ENCODE peak calls at places on chromosomes 3 and 15, in four cellular contexts. D is esophagus muscularis mucosa, C is progenitor cell of endocrine pancreas, R is Calu3. V is an unnamed sample.

GRCh38 chr3:50436063-50436674 is 67.3 kb downstream of the CACNA2D2 start:
- DNase-seq in D (no peak), C (peak; percentile 80), R (peak; percentile 70), V (peak; percentile 94)

GRCh38 chr3:44323341-44323955 is 15.1 kb upstream of the TCAIM start:
- DNase-seq in D (no peak), C (peak; percentile 44), R (peak; percentile 73), V (no peak)

GRCh38 chr15:84081391-84082168 is 154.0 kb upstream of the GOLGA6L4 start:
- DNase-seq in D (no peak), C (no peak), R (no peak), V (no peak)

GRCh38 chr3:185825639-185826481 is 1.0 kb upstream of the IGF2BP2 start:
- DNase-seq in D (no peak), C (peak; percentile 47), R (peak; percentile 83), V (peak; percentile 31)

GRCh38 chr15:75902129-75902557 is 1.5 kb upstream of the FBXO22 start:
- DNase-seq in D (no peak), C (no peak), R (no peak), V (no peak)

GRCh38 chr3:27544372-27544865 is 60.2 kb upstream of the SLC4A7 start:
- DNase-seq in D (no peak), C (no peak), R (no peak), V (no peak)

GRCh38 chr3:31356941-31357340 is 175.8 kb upstream of the STT3B start:
- DNase-seq in D (no peak), C (no peak), R (no peak), V (no peak)

GRCh38 chr15:44438402-44438801 is 11.0 kb downstream of the CTDSPL2 start:
- DNase-seq in D (no peak), C (no peak), R (no peak), V (no peak)

GRCh38 chr3:66479532-66479947 is 21.3 kb downstream of the LRIG1 start:
- DNase-seq in D (no peak), C (no peak), R (no peak), V (no peak)

GRCh38 chr3:126538316-126538715 is 14.4 kb downstream of the CHST13 start:
- DNase-seq in D (no peak), C (no peak), R (no peak), V (no peak)

GRCh38 chr3:54507876-54508460 is 385.6 kb downstream of the CACNA2D3 start:
- DNase-seq in D (peak; percentile 72), C (no peak), R (no peak), V (no peak)

DNA sequence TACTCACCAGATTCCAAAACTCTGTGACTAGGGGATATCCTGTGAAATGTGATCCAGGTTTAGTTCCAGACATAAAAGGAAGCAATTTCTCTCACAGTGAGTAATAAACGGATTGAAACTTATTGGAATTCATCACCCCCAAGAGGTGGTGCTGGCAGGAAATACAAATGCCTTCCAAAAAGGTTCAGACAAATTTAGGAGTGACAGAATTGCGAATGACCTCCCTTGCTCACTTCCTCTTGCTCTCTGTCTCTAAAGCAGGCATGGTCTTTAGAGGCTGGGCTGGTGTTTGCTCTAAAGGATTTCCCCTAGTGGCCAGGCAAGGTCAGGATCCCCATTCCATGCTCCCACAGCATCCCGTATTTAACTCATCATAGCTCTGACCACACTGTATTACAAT is 449.4 kb upstream of the PPP2R3A start:
- DNase-seq in D (peak; percentile 84), C (no peak), R (no peak), V (no peak)
- TF ChIP-seq CTCF in D (no peak), C (peak; percentile 53), R (no peak), V (peak; percentile 4)

DNA sequence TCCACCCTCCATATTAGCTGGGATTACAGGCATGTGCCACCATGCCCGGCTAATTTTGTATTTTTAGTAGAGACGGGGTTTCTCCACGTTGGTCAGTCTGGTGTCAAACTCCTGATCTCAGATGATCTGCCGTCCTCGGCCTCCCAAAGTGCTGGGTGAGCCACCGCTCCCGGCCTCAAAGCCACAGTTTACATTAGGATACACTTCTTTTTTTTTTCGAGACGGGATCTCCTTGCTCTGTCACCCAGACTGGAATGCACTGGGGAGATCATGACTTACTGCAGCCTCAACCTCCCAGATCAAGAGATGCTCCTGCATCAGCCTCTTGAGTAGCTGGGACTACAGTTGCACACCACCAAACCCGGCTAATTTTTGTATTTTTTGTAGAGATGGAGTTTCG is 2.5 kb upstream of the NR1D2 start:
- DNase-seq in D (no peak), C (no peak), R (no peak), V (no peak)
- TF ChIP-seq CTCF in D (no peak), C (no peak), R (no peak), V (no peak)

GRCh38 chr15:39974656-39975230 is 40.8 kb downstream of the EIF2AK4 start:
- DNase-seq in D (no peak), C (no peak), R (no peak), V (no peak)

GRCh38 chr15:39979606-39980005 is 45.7 kb downstream of the EIF2AK4 start:
- DNase-seq in D (no peak), C (no peak), R (no peak), V (no peak)

DNA sequence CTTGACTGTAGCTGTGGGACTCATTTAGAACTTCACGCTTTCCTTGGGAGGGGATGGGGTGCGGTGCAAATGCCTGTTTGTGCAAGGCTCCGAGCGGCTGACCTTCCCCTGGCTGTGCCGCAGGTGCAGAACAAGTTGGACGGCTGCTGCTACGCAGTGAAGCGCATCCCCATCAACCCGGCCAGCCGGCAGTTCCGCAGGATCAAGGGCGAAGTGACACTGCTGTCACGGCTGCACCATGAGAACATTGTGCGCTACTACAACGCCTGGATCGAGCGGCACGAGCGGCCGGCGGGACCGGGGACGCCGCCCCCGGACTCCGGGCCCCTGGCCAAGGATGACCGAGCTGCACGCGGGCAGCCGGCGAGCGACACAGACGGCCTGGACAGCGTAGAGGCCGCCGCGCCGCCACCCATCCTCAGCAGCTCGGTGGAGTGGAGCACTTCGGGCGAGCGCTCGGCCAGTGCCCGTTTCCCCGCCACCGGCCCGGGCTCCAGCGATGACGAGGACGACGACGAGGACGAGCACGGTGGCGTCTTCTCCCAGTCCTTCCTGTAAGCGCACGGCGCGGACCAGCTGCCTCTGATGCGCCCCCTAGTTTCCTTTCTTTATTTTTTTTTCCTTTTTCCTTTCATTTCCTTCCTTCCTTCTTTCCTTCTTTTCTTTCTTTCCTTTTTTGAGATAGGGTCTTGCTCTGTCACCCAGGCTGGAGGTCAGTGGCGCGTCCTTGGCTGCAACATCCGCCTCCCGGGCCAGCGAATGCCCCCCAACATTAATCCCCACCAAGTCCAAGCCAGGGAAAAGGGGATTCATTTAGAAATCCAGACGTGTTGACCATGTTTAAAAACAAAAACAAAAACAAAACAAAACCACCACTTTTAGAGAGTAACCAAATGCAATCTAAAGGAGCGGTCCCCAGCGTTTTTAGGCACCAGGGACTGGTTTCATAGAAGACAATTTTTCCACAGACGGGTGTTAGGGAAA is 42.7 kb downstream of the EIF2AK4 start:
- DNase-seq in D (no peak), C (peak; percentile 10), R (peak; percentile 51), V (peak; percentile 40)
- TF ChIP-seq CTCF in D (peak; percentile 49), C (peak; percentile 36), R (peak; percentile 38), V (no peak)

GRCh38 chr3:188279696-188280398 is 125.9 kb downstream of the LPP start:
- DNase-seq in D (no peak), C (no peak), R (no peak), V (no peak)
- TF ChIP-seq CTCF in D (no peak), C (no peak), R (no peak), V (no peak)

GRCh38 chr3:55601366-55602080 is 114.4 kb upstream of the WNT5A start:
- DNase-seq in D (no peak), C (no peak), R (no peak), V (no peak)

GRCh38 chr3:55596212-55596611 is 109.1 kb upstream of the WNT5A start:
- DNase-seq in D (no peak), C (no peak), R (no peak), V (no peak)

GRCh38 chr3:55592572-55592971 is 105.5 kb upstream of the WNT5A start:
- DNase-seq in D (no peak), C (no peak), R (no peak), V (no peak)

GRCh38 chr3:55595420-55595819 is 108.3 kb upstream of the WNT5A start:
- DNase-seq in D (no peak), C (no peak), R (no peak), V (no peak)

GRCh38 chr3:55597638-55598037 is 110.5 kb upstream of the WNT5A start:
- DNase-seq in D (no peak), C (no peak), R (no peak), V (no peak)
- TF ChIP-seq CTCF in D (no peak), C (no peak), R (no peak), V (no peak)

DNA sequence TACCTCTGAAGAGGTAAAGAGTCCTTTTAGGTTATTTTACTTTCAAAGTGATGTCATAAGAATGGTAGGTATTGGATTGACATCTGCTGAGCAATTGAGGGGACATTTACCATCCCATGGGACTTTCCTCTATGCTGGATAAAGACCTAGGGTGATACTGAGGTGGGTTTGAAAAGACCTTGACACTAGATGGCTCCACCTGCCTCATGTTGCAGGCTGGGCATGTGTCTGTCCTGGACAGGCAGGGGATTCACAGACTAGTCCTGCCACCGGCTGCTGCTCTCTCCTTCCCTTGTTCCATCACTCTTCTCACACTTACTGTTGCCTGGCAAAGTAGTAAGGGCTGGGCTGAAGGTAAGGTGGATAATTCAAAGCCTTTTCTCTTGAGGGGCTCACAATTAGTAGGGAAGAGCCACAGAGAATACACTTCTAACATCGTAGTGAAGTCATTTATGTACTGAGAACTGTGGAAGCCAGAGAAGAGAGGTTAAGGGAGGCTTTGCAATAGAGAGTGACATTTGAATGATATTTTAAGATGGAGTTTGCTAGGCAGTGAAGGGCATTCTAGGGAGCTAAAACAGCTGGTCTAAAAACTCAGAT is 27.7 kb downstream of the TRAK1 start:
- DNase-seq in D (no peak), C (no peak), R (peak; percentile 78), V (peak; percentile 53)
- TF ChIP-seq CTCF in D (no peak), C (peak; percentile 60), R (peak; percentile 42), V (peak; percentile 46)

V was measured in D721Med.